ENCODE peak calls at places on chromosomes 13 and 19, in six cellular contexts. One of them, this sample, is unnamed.

GRCh38 chr13:32443111-32443510 is 15.2 kb upstream of the N4BP2L1 start:
- DNase-seq in stomach: no peak
- DNase-seq in K562: no peak
- DNase-seq in HepG2: peak; percentile 69
- DNase-seq in GM23338: peak; percentile 46
- DNase-seq in SK-N-SH: peak; percentile 38
- DNase-seq in this sample: no peak

GRCh38 chr19:10587839-10588150 is 683 bp upstream of the AP1M2 start:
- DNase-seq in stomach: no peak
- DNase-seq in K562: no peak
- DNase-seq in HepG2: no peak
- DNase-seq in GM23338: no peak
- DNase-seq in SK-N-SH: no peak
- DNase-seq in this sample: no peak

GRCh38 chr13:86446311-86446710 is 647.1 kb upstream of the SLITRK6 start:
- DNase-seq in stomach: no peak
- DNase-seq in K562: no peak
- DNase-seq in HepG2: no peak
- DNase-seq in GM23338: peak; percentile 39
- DNase-seq in SK-N-SH: no peak
- DNase-seq in this sample: no peak

GRCh38 chr19:34838753-34839431 is 65.9 kb upstream of the ZNF599 start:
- DNase-seq in stomach: peak; percentile 25
- DNase-seq in K562: no peak
- DNase-seq in HepG2: peak; percentile 24
- DNase-seq in GM23338: peak; percentile 91
- DNase-seq in SK-N-SH: no peak
- DNase-seq in this sample: peak; percentile 59

GRCh38 chr19:7783991-7784421 is 21.0 kb downstream of the CLEC4M start:
- DNase-seq in stomach: no peak
- DNase-seq in K562: no peak
- DNase-seq in HepG2: peak; percentile 17
- DNase-seq in GM23338: peak; percentile 46
- DNase-seq in SK-N-SH: no peak
- DNase-seq in this sample: peak; percentile 62

GRCh38 chr19:4748589-4748988 is 24.9 kb upstream of the DPP9 start:
- DNase-seq in stomach: no peak
- DNase-seq in K562: no peak
- DNase-seq in HepG2: no peak
- DNase-seq in GM23338: no peak
- DNase-seq in SK-N-SH: no peak
- DNase-seq in this sample: no peak

GRCh38 chr13:39108746-39109145 is 70.5 kb downstream of the NHLRC3 start:
- DNase-seq in stomach: no peak
- DNase-seq in K562: no peak
- DNase-seq in HepG2: no peak
- DNase-seq in GM23338: no peak
- DNase-seq in SK-N-SH: no peak
- DNase-seq in this sample: no peak

GRCh38 chr19:32018014-32018413 is 327.4 kb upstream of the ZNF507 start:
- DNase-seq in stomach: no peak
- DNase-seq in K562: no peak
- DNase-seq in HepG2: no peak
- DNase-seq in GM23338: no peak
- DNase-seq in SK-N-SH: no peak
- DNase-seq in this sample: no peak

GRCh38 chr19:18203408-18203862 is 407 bp downstream of the RAB3A start:
- DNase-seq in stomach: no peak
- DNase-seq in K562: peak; percentile 46
- DNase-seq in HepG2: no peak
- DNase-seq in GM23338: no peak
- DNase-seq in SK-N-SH: peak; percentile 69
- DNase-seq in this sample: peak; percentile 93

GRCh38 chr13:71799320-71799719 is 67.7 kb downstream of the DACH1 start:
- DNase-seq in stomach: no peak
- DNase-seq in K562: no peak
- DNase-seq in HepG2: no peak
- DNase-seq in GM23338: no peak
- DNase-seq in SK-N-SH: no peak
- DNase-seq in this sample: no peak

GRCh38 chr13:70812481-70812880 is 704.2 kb upstream of the KLHL1 start:
- DNase-seq in stomach: no peak
- DNase-seq in K562: no peak
- DNase-seq in HepG2: no peak
- DNase-seq in GM23338: no peak
- DNase-seq in SK-N-SH: no peak
- DNase-seq in this sample: no peak

GRCh38 chr19:50333737-50334617 is 4.8 kb upstream of the KCNC3 start:
- DNase-seq in stomach: peak; percentile 82
- DNase-seq in K562: peak; percentile 99
- DNase-seq in HepG2: no peak
- DNase-seq in GM23338: peak; percentile 50
- DNase-seq in SK-N-SH: peak; percentile 98
- DNase-seq in this sample: peak; percentile 92

GRCh38 chr13:73056054-73056962 is 2.5 kb upstream of the KLF5 start:
- DNase-seq in stomach: no peak
- DNase-seq in K562: no peak
- DNase-seq in HepG2: peak; percentile 70
- DNase-seq in GM23338: no peak
- DNase-seq in SK-N-SH: no peak
- DNase-seq in this sample: no peak

GRCh38 chr19:35755550-35756371 is 1.1 kb downstream of the HSPB6 start:
- DNase-seq in stomach: peak; percentile 60
- DNase-seq in K562: no peak
- DNase-seq in HepG2: no peak
- DNase-seq in GM23338: peak; percentile 23
- DNase-seq in SK-N-SH: no peak
- DNase-seq in this sample: peak; percentile 83

GRCh38 chr13:97422118-97423054 is 11.6 kb upstream of the RAP2A start:
- DNase-seq in stomach: no peak
- DNase-seq in K562: no peak
- DNase-seq in HepG2: no peak
- DNase-seq in GM23338: no peak
- DNase-seq in SK-N-SH: no peak
- DNase-seq in this sample: no peak

GRCh38 chr13:37648604-37649003 is 50.0 kb upstream of the POSTN start:
- DNase-seq in stomach: no peak
- DNase-seq in K562: no peak
- DNase-seq in HepG2: no peak
- DNase-seq in GM23338: no peak
- DNase-seq in SK-N-SH: no peak
- DNase-seq in this sample: no peak

GRCh38 chr13:32881074-32881791 is 135.0 kb upstream of the KL start:
- DNase-seq in stomach: no peak
- DNase-seq in K562: no peak
- DNase-seq in HepG2: no peak
- DNase-seq in GM23338: no peak
- DNase-seq in SK-N-SH: no peak
- DNase-seq in this sample: no peak

GRCh38 chr13:36549771-36550170 is 117.5 kb downstream of the CCNA1 start:
- DNase-seq in stomach: no peak
- DNase-seq in K562: no peak
- DNase-seq in HepG2: no peak
- DNase-seq in GM23338: peak; percentile 31
- DNase-seq in SK-N-SH: peak; percentile 1
- DNase-seq in this sample: no peak

GRCh38 chr13:113852536-113853517 is 11.0 kb downstream of the GAS6 start:
- DNase-seq in stomach: no peak
- DNase-seq in K562: no peak
- DNase-seq in HepG2: no peak
- DNase-seq in GM23338: no peak
- DNase-seq in SK-N-SH: no peak
- DNase-seq in this sample: peak; percentile 70

GRCh38 chr13:64127192-64127591 is 2711.5 kb upstream of the PCDH20 start:
- DNase-seq in stomach: no peak
- DNase-seq in K562: no peak
- DNase-seq in HepG2: no peak
- DNase-seq in GM23338: no peak
- DNase-seq in SK-N-SH: no peak
- DNase-seq in this sample: no peak

GRCh38 chr13:41813426-41813825 is 147.5 kb downstream of the VWA8 start:
- DNase-seq in stomach: no peak
- DNase-seq in K562: no peak
- DNase-seq in HepG2: no peak
- DNase-seq in GM23338: no peak
- DNase-seq in SK-N-SH: no peak
- DNase-seq in this sample: no peak

GRCh38 chr19:17743874-17744273 is 7.4 kb upstream of the FCHO1 start:
- DNase-seq in stomach: no peak
- DNase-seq in K562: no peak
- DNase-seq in HepG2: no peak
- DNase-seq in GM23338: no peak
- DNase-seq in SK-N-SH: no peak
- DNase-seq in this sample: no peak

GRCh38 chr13:99063952-99064351 is 86.1 kb upstream of the DOCK9 start:
- DNase-seq in stomach: no peak
- DNase-seq in K562: no peak
- DNase-seq in HepG2: no peak
- DNase-seq in GM23338: no peak
- DNase-seq in SK-N-SH: no peak
- DNase-seq in this sample: no peak

GRCh38 chr19:23810496-23810895 is 51.8 kb upstream of the ZNF681 start:
- DNase-seq in stomach: no peak
- DNase-seq in K562: no peak
- DNase-seq in HepG2: no peak
- DNase-seq in GM23338: no peak
- DNase-seq in SK-N-SH: no peak
- DNase-seq in this sample: no peak

GRCh38 chr13:52779028-52779612 is 39.5 kb upstream of the CNMD start:
- DNase-seq in stomach: no peak
- DNase-seq in K562: no peak
- DNase-seq in HepG2: no peak
- DNase-seq in GM23338: peak; percentile 15
- DNase-seq in SK-N-SH: peak; percentile 30
- DNase-seq in this sample: no peak

DNA sequence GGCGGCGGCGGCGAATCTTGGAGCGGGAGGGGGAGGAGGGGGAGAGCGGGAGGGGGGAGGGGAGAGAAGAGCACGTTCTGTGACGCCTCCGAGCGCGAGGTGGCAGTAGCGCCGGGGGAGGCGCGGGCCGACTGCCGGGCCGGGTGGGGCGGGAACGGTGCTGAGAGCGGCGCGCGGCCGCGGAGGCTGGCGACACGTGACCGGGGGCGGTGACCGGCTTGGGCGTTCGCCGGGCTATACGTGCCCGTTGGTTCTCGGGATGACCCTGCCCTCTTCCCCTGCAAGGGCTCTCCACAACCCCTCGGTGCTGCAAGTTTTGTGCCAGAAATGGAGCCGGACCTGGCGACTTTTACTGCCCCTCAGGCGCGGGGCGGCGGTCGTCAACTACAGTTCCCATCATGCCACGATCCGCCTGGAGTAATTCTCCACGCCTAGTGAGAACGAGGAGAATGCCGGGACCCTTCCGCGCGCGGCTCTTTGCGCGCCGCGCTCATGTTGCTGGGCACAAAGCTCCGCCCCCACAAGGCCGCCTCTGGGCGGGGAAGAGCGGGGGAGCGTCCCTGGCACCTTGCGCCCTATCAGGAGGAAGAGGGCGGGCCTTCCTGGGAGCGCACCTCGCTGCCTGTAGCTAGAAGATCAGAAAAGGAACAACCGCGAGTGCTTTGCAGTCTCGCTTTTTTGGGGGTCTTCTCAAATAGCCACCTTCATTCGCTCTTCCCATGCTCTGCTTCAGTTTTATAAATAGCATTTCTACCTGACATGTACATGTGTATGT is at the start of gene KPNA3:
- DNase-seq in stomach: peak; percentile 97
- DNase-seq in K562: peak; percentile 86
- DNase-seq in HepG2: peak; percentile 89
- DNase-seq in GM23338: peak; percentile 98
- DNase-seq in SK-N-SH: peak; percentile 97
- DNase-seq in this sample: peak; percentile 99
- TF ChIP-seq POLR2AphosphoS5 in stomach: peak; percentile 51
- TF ChIP-seq POLR2AphosphoS5 in K562: peak; percentile 42
- TF ChIP-seq POLR2AphosphoS5 in HepG2: peak; percentile 83
- TF ChIP-seq POLR2AphosphoS5 in GM23338: peak; percentile 94
- TF ChIP-seq POLR2AphosphoS5 in SK-N-SH: peak; percentile 67
- TF ChIP-seq POLR2AphosphoS5 in this sample: peak; percentile 89

DNA sequence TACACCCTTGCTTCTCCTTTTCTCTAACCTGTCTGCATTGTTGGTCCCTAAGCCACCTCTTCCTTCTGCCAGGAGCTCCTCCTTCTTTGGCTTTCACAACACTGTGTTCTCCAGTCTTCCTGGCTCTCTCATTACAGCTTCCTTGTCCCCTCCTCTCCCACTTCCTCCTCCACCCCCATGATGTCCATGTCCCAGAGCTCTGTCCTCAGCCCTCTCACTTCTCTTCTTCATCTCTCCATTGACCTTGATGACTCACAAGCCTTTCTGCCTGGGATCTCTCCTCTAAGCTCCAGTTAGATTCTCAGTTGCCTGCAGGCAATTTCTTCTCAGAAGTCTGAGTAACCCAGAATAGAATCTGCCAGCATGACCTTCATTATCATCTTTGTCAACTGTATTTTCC is 100.3 kb upstream of the WASF3 start:
- DNase-seq in stomach: no peak
- DNase-seq in K562: no peak
- DNase-seq in HepG2: no peak
- DNase-seq in GM23338: no peak
- DNase-seq in SK-N-SH: no peak
- DNase-seq in this sample: no peak
- H3K4me1 ChIP-seq in stomach: peaks cover 15% of the 10 kb centered on the region
- H3K4me1 ChIP-seq in K562: no peaks in the 10 kb centered on the region
- H3K4me1 ChIP-seq in HepG2: no peaks in the 10 kb centered on the region
- H3K4me1 ChIP-seq in GM23338: no peaks in the 10 kb centered on the region
- H3K4me1 ChIP-seq in SK-N-SH: no peaks in the 10 kb centered on the region
- H3K4me1 ChIP-seq in this sample: no peaks in the 10 kb centered on the region

GRCh38 chr13:112831801-112832200 is 137.2 kb upstream of the MCF2L start:
- DNase-seq in stomach: no peak
- DNase-seq in K562: no peak
- DNase-seq in HepG2: no peak
- DNase-seq in GM23338: no peak
- DNase-seq in SK-N-SH: no peak
- DNase-seq in this sample: no peak
- TF ChIP-seq POLR2AphosphoS5 in stomach: no peak
- TF ChIP-seq POLR2AphosphoS5 in K562: no peak
- TF ChIP-seq POLR2AphosphoS5 in HepG2: no peak
- TF ChIP-seq POLR2AphosphoS5 in GM23338: no peak
- TF ChIP-seq POLR2AphosphoS5 in SK-N-SH: no peak
- TF ChIP-seq POLR2AphosphoS5 in this sample: no peak

DNA sequence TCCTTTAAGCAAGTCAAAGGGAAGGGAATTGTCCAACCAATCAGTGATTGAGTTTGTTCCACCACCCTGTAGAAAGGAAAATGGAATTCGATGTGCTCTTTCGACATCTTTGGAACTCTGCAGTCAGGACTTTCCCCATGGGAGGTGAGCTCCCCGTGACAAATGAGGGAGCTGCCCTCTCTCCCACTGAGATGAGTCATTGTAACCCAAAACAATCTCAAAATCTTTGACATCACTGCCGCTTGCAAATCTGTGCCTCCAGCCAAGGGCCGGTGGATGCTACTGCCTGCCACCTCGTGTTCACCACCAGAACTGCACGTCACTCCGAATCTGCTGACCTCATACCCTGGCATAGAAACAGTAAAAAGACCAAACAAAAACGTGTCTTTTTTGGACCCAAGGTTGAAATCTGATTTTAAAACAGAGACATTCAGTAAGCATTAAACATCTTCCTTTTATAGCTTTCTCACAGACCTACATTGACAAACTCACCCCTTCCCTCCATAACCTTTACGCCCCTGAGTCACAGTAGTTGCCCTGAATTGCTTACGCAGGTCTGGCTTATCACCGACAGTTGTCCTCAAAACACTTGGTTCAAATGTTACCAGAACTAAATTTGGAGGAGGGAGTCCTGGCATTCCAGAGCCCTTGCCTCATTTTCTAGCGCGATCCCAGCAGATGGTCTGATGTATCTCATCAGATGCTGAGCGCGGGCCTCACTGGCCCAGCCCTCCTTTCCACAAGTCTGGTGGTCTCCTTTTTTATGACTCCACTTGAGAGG is 105.2 kb downstream of the COL4A2 start:
- DNase-seq in stomach: peak; percentile 74
- DNase-seq in K562: peak; percentile 74
- DNase-seq in HepG2: peak; percentile 49
- DNase-seq in GM23338: peak; percentile 87
- DNase-seq in SK-N-SH: peak; percentile 84
- DNase-seq in this sample: peak; percentile 84
- H3K4me1 ChIP-seq in stomach: peaks cover 58% of the 10 kb centered on the region
- H3K4me1 ChIP-seq in K562: no peaks in the 10 kb centered on the region
- H3K4me1 ChIP-seq in HepG2: no peaks in the 10 kb centered on the region
- H3K4me1 ChIP-seq in GM23338: peaks cover 2% of the 10 kb centered on the region
- H3K4me1 ChIP-seq in SK-N-SH: peaks cover 43% of the 10 kb centered on the region
- H3K4me1 ChIP-seq in this sample: peaks cover 14% of the 10 kb centered on the region

This sample was measured in spleen.